ENCODE peak calls at places on chromosome 19, in five cellular contexts. O is adrenal gland, Q is GM23248, A is PC-3, H is colonic mucosa. C is an unnamed sample. For H3K27me3, the result is how much of the 10 kb centered on the place peaks cover.

GRCh38 chr19:6489278-6490061 is 7.9 kb upstream of the DENND1C start:
- DNase-seq in H (no peak), O (no peak), Q (no peak), A (no peak), C (no peak)

GRCh38 chr19:51887522-51888498 is at the start of gene ZNF577:
- DNase-seq in H (peak), A (no peak), O (peak), Q (peak), C (peak)

GRCh38 chr19:34575206-34575605 is 93.6 kb downstream of the WTIP start:
- DNase-seq in Q (no peak), A (no peak), O (no peak), H (no peak), C (no peak)

GRCh38 chr19:7853760-7854107 is 20.5 kb downstream of the PRR36 start:
- DNase-seq in O (no peak), H (no peak), Q (no peak), A (no peak), C (no peak)

GRCh38 chr19:39194832-39195542 is 1.8 kb upstream of the NCCRP1 start:
- DNase-seq in Q (no peak), O (no peak), A (peak), H (no peak), C (no peak)

GRCh38 chr19:12727745-12728433 is 4.2 kb upstream of the TNPO2 start:
- DNase-seq in H (no peak), A (no peak), O (no peak), Q (no peak), C (no peak)

GRCh38 chr19:30074741-30075460 is 132.9 kb downstream of the URI1 start:
- DNase-seq in Q (no peak), A (no peak), H (no peak), O (no peak), C (no peak)

GRCh38 chr19:29831041-29831548 is 19.3 kb downstream of the CCNE1 start:
- DNase-seq in H (no peak), O (no peak), A (peak), Q (peak), C (no peak)

GRCh38 chr19:43618921-43619261 is 538 bp downstream of the ZNF428 start:
- DNase-seq in A (peak), O (no peak), Q (peak), H (peak), C (no peak)

GRCh38 chr19:45558399-45558878 is 26.2 kb downstream of the OPA3 start:
- DNase-seq in O (peak), H (peak), Q (peak), A (peak), C (peak)

GRCh38 chr19:12495002-12495802 is 10.6 kb upstream of the ZNF709 start:
- DNase-seq in O (peak), A (peak), Q (peak), H (peak), C (peak)

GRCh38 chr19:31070126-31070525 is 279.1 kb downstream of the TSHZ3 start:
- DNase-seq in H (no peak), Q (no peak), O (no peak), A (no peak), C (no peak)

GRCh38 chr19:51824603-51825002 is 29.6 kb downstream of the FPR3 start:
- DNase-seq in H (no peak), Q (no peak), O (no peak), A (no peak), C (no peak)

GRCh38 chr19:23800281-23800680 is 41.6 kb upstream of the ZNF681 start:
- DNase-seq in Q (no peak), H (no peak), A (no peak), O (no peak), C (no peak)

GRCh38 chr19:15964231-15964630 is 15.4 kb downstream of the OR10H4 start:
- DNase-seq in A (no peak), H (no peak), O (no peak), Q (no peak), C (no peak)

GRCh38 chr19:38099966-38100365 is 124.1 kb downstream of the DPF1 start:
- DNase-seq in H (no peak), Q (peak), A (no peak), O (no peak), C (no peak)

GRCh38 chr19:46571495-46571894 is 29.6 kb upstream of the CALM3 start:
- DNase-seq in H (no peak), A (peak), O (no peak), Q (peak), C (peak)

GRCh38 chr19:1214862-1215731 is 9.5 kb downstream of the STK11 start:
- DNase-seq in Q (peak), H (no peak), A (peak), O (peak), C (no peak)

GRCh38 chr19:9431475-9431874 is 3.9 kb downstream of the ZNF266 start:
- DNase-seq in Q (peak), H (peak), O (peak), A (peak), C (no peak)

GRCh38 chr19:17095141-17095919 is 19.8 kb downstream of the MYO9B start:
- DNase-seq in A (no peak), O (no peak), Q (peak), H (peak), C (no peak)

GRCh38 chr19:16197622-16198362 is at the start of gene AP1M1:
- DNase-seq in H (peak), Q (peak), A (peak), O (peak), C (peak)

GRCh38 chr19:38421856-38422255 is 4.2 kb downstream of the RASGRP4 start:
- DNase-seq in H (no peak), Q (no peak), O (no peak), A (no peak), C (no peak)

GRCh38 chr19:34336781-34337271 is 28.2 kb upstream of the GPI start:
- DNase-seq in O (no peak), H (no peak), Q (peak), A (peak), C (peak)

GRCh38 chr19:55341191-55342043 is 1.7 kb downstream of the KMT5C start:
- DNase-seq in H (peak), A (peak), O (peak), Q (peak), C (peak)

GRCh38 chr19:4582112-4582553 is 22.6 kb upstream of the SEMA6B start:
- DNase-seq in A (no peak), Q (no peak), O (no peak), H (no peak), C (no peak)

GRCh38 chr19:4582980-4583842 is 23.7 kb upstream of the SEMA6B start:
- DNase-seq in A (peak), H (no peak), O (no peak), Q (no peak), C (no peak)

GRCh38 chr19:4584670-4585460 is 25.4 kb upstream of the SEMA6B start:
- DNase-seq in A (no peak), O (no peak), Q (no peak), H (no peak), C (no peak)

GRCh38 chr19:4585556-4585955 is 26.1 kb upstream of the SEMA6B start:
- DNase-seq in O (no peak), H (no peak), A (no peak), Q (no peak), C (no peak)

DNA sequence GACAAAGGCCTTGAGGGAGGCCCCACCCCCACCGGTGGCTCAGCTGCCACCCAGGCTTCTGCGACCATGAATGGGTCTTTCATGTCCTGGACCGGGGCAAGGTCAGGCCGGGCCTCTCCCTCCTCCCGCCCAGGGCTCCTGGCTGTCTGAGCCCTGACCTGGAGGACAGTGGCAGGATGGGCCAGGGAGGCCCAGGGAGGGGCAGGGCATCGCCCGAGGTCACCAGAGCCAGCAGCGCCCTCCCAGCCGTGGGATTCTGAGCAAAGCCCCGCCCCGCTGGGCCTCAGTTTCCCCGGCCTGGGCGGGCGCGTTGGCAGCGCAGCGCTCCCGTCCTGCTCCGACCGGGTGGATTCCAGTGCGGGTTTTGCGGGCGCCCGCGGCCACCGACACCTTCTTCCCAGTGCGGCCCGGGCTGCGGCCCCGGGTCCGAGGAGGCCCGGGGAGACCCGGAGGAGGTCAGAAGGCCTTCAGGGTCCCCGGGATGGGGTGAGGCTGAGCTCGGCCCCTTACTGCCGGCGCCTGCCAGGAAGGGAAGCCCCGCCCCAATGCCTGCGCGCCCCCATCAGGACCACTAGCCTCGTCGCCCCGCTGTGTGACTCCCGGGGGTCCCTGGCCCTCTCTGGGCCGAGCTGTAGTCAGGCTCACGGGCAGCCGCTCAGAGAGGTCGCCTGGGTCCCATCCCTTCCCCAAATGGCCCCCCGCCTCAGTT is 24.6 kb upstream of the SEMA6B start:
- DNase-seq in O (peak), H (peak), Q (peak), A (peak), C (no peak)
- H3K27me3 ChIP-seq in O (under half), H (under half), Q (under half), A (under half), C (under half)

DNA sequence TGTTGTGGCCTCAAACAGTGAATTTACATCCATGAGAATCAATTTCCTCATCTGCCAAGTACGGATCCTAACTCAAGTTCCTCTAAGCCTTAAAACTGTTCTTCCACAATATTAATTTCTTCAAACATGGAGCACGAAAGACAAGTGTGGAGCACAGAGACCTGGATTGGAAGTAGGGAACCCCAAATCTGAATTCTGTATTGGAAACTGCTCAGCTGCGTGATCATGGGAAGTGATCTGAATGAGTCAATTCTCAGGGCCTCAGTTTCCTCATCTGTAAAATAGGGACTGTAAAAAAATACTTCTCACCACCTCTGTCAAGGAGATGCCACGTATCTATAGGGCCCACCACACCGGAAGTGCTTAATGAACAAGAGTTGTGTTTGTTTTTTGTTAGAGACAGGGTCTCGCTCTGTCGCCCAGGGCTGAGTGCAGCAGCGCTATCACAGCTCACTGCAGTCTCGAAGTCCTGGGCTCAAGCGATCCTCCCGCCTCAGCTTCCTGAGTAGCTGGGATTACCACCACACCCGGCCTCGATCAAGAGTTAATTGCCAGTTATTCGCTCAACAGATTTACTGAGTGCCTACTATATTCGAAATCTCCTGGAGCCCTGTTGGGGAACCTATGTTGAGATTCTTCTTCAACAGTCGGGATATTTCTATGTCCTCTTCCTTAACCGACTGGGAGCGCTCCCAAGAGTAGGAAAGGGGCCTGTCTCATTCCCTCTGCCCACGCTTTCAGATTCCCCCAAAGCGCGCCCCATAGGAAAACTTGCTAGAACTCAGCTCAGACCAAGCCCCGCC is 1.6 kb downstream of the SERTAD3 start:
- DNase-seq in O (no peak), H (no peak), Q (no peak), A (no peak), C (no peak)
- H3K4me3 ChIP-seq in O (peak), H (peak), Q (peak), A (peak), C (peak)

GRCh38 chr19:18612772-18613588 is at the start of gene TMEM59L:
- DNase-seq in H (no peak), Q (peak), O (no peak), A (no peak), C (no peak)

GRCh38 chr19:18617562-18617961 is 4.9 kb downstream of the TMEM59L start:
- DNase-seq in Q (no peak), O (no peak), H (no peak), A (no peak), C (no peak)

GRCh38 chr19:18613589-18614234 is 1.0 kb downstream of the TMEM59L start:
- DNase-seq in H (no peak), O (no peak), Q (no peak), A (no peak), C (no peak)

GRCh38 chr19:18618236-18618635 is 5.6 kb downstream of the TMEM59L start:
- DNase-seq in A (no peak), Q (no peak), H (no peak), O (no peak), C (no peak)

DNA sequence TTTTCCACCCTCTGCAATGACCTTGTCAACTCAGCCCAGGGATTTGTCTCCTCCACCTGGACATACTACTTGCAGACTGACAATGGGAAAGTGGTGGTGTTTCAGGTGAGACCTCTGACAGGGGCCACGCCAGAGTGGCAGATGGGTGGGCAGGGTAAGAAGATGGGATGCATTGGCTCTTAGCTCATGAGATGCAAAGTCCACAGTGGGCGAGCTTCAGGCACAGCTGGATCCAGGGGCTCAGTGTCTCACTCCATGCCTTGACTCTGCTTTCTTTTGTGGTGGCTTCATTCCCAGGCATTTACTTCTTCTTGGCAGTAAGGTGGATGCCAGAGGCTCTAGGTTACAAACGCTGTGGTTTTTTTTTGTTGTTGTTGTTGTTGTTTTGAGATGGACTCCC is 3.4 kb downstream of the TMEM59L start:
- DNase-seq in H (no peak), Q (no peak), O (no peak), A (no peak), C (no peak)
- H3K27me3 ChIP-seq in H (under half), Q (under half), O (under half), A (under half), C (under half)

DNA sequence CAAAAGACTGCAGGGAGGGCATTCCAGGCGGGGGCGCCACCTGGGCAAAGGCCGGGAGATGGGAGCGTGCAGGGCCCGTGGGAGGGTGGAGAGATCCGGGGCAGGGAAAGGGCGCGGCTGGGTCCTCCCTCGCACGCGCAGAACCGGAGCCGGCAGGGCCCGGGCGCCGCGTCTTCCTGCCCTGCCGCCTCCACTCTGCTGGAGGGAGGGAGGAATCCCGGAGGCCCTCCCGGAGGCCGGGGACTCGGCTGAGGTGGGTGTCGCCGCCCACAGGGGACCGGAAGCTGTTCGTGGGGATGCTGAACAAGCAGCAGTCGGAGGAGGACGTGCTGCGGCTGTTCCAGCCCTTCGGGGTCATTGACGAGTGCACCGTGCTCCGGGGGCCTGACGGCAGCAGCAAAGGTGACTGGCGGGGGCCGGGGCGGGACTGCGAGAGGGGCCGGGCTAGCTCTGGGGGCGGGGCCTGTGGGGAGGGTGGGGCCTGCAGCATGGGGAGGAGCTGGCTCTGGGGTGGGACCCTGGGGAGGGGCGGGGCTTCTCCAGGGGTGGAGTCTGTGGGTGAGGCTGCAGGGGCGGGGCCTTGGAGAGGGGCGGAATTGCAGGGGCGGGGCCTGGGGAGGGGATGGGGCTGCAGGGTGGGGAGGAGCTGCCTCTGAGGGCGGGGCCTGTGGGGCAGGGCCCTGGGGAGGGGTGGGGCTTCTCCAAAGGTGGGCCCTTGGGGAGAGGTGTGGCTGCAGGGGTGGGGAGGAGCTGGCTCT is 51.3 kb downstream of the CELF5 start:
- DNase-seq in H (peak), Q (peak), A (peak), O (peak), C (peak)
- H3K4me3 ChIP-seq in H (peak), Q (peak), A (peak), O (peak), C (peak)

GRCh38 chr19:3733549-3734309 is 25.5 kb downstream of the TJP3 start:
- DNase-seq in O (no peak), H (no peak), A (no peak), Q (no peak), C (no peak)

GRCh38 chr19:3737487-3738205 is 23.8 kb downstream of the APBA3 start:
- DNase-seq in A (no peak), H (no peak), O (no peak), Q (no peak), C (no peak)

GRCh38 chr19:3732108-3732507 is 23.9 kb downstream of the TJP3 start:
- DNase-seq in O (no peak), Q (no peak), A (no peak), H (no peak), C (no peak)

GRCh38 chr19:3736106-3736724 is 25.3 kb downstream of the APBA3 start:
- DNase-seq in O (no peak), Q (no peak), H (no peak), A (no peak), C (no peak)

GRCh38 chr19:3734310-3734600 is 26.1 kb downstream of the TJP3 start:
- DNase-seq in A (no peak), H (no peak), Q (no peak), O (no peak), C (no peak)
- H3K27me3 ChIP-seq in A (under half), H (under half), Q (under half), O (under half), C (under half)

C was measured in Caco-2.